ENCODE peak calls at places on chromosomes 7 and 10, in seven cellular contexts. One of them, this sample, is unnamed. For H3K9me3, the result is how much of the 10 kb centered on the place peaks cover.

GRCh38 chr10:30219977-30220751 is 128.9 kb downstream of the MTPAP start:
- DNase-seq in trophoblast cell: peak
- DNase-seq in breast epithelium: no peak
- DNase-seq in tibial nerve: no peak
- DNase-seq in body of pancreas: no peak
- DNase-seq in cardiac muscle cell: no peak
- DNase-seq in stomach: no peak
- DNase-seq in this sample: no peak

GRCh38 chr7:130149575-130150139 is 55.5 kb downstream of the TMEM209 start:
- DNase-seq in trophoblast cell: no peak
- DNase-seq in breast epithelium: no peak
- DNase-seq in cardiac muscle cell: no peak
- DNase-seq in tibial nerve: no peak
- DNase-seq in stomach: peak
- DNase-seq in body of pancreas: peak
- DNase-seq in this sample: no peak

GRCh38 chr10:26824015-26824690 is 36.6 kb downstream of the ABI1 start:
- DNase-seq in stomach: no peak
- DNase-seq in tibial nerve: no peak
- DNase-seq in trophoblast cell: no peak
- DNase-seq in body of pancreas: no peak
- DNase-seq in cardiac muscle cell: no peak
- DNase-seq in breast epithelium: no peak
- DNase-seq in this sample: no peak

GRCh38 chr7:157352506-157352905 is 15.7 kb downstream of the DNAJB6 start:
- DNase-seq in body of pancreas: no peak
- DNase-seq in breast epithelium: no peak
- DNase-seq in tibial nerve: no peak
- DNase-seq in stomach: no peak
- DNase-seq in cardiac muscle cell: no peak
- DNase-seq in trophoblast cell: no peak
- DNase-seq in this sample: no peak

GRCh38 chr7:20578257-20578771 is 37.2 kb upstream of the ABCB5 start:
- DNase-seq in stomach: no peak
- DNase-seq in tibial nerve: no peak
- DNase-seq in breast epithelium: no peak
- DNase-seq in cardiac muscle cell: peak
- DNase-seq in trophoblast cell: no peak
- DNase-seq in body of pancreas: no peak
- DNase-seq in this sample: no peak

GRCh38 chr7:45033931-45034290 is 33.9 kb downstream of the CCM2 start:
- DNase-seq in cardiac muscle cell: no peak
- DNase-seq in stomach: no peak
- DNase-seq in breast epithelium: peak
- DNase-seq in tibial nerve: no peak
- DNase-seq in trophoblast cell: no peak
- DNase-seq in body of pancreas: no peak
- DNase-seq in this sample: no peak

GRCh38 chr10:76558996-76559888 is 1078.4 kb downstream of the KCNMA1 start:
- DNase-seq in trophoblast cell: no peak
- DNase-seq in stomach: no peak
- DNase-seq in breast epithelium: no peak
- DNase-seq in cardiac muscle cell: no peak
- DNase-seq in body of pancreas: no peak
- DNase-seq in tibial nerve: no peak
- DNase-seq in this sample: no peak

GRCh38 chr7:37054631-37055300 is 330.5 kb upstream of the AOAH start:
- DNase-seq in tibial nerve: no peak
- DNase-seq in stomach: no peak
- DNase-seq in trophoblast cell: no peak
- DNase-seq in cardiac muscle cell: no peak
- DNase-seq in breast epithelium: no peak
- DNase-seq in body of pancreas: no peak
- DNase-seq in this sample: no peak

GRCh38 chr10:122490786-122491680 is 29.7 kb downstream of the HTRA1 start:
- DNase-seq in stomach: no peak
- DNase-seq in tibial nerve: no peak
- DNase-seq in body of pancreas: no peak
- DNase-seq in trophoblast cell: no peak
- DNase-seq in breast epithelium: peak
- DNase-seq in cardiac muscle cell: no peak
- DNase-seq in this sample: no peak

GRCh38 chr7:155405399-155406318 is 52.3 kb upstream of the EN2 start:
- DNase-seq in breast epithelium: no peak
- DNase-seq in tibial nerve: no peak
- DNase-seq in body of pancreas: no peak
- DNase-seq in stomach: no peak
- DNase-seq in cardiac muscle cell: peak
- DNase-seq in trophoblast cell: no peak
- DNase-seq in this sample: no peak

GRCh38 chr7:83271212-83272099 is 108.8 kb upstream of the PCLO start:
- DNase-seq in stomach: no peak
- DNase-seq in body of pancreas: no peak
- DNase-seq in cardiac muscle cell: peak
- DNase-seq in tibial nerve: no peak
- DNase-seq in trophoblast cell: no peak
- DNase-seq in breast epithelium: no peak
- DNase-seq in this sample: no peak

GRCh38 chr10:117425908-117426566 is 50.8 kb upstream of the PDZD8 start:
- DNase-seq in body of pancreas: no peak
- DNase-seq in tibial nerve: no peak
- DNase-seq in cardiac muscle cell: no peak
- DNase-seq in breast epithelium: no peak
- DNase-seq in stomach: no peak
- DNase-seq in trophoblast cell: no peak
- DNase-seq in this sample: no peak

GRCh38 chr7:79301419-79301818 is 152.0 kb downstream of the MAGI2 start:
- DNase-seq in body of pancreas: no peak
- DNase-seq in breast epithelium: no peak
- DNase-seq in stomach: no peak
- DNase-seq in trophoblast cell: no peak
- DNase-seq in tibial nerve: no peak
- DNase-seq in cardiac muscle cell: no peak
- DNase-seq in this sample: no peak

GRCh38 chr10:72690071-72690755 is 1.7 kb upstream of the MCU start:
- DNase-seq in tibial nerve: no peak
- DNase-seq in body of pancreas: no peak
- DNase-seq in trophoblast cell: no peak
- DNase-seq in breast epithelium: no peak
- DNase-seq in cardiac muscle cell: no peak
- DNase-seq in stomach: no peak
- DNase-seq in this sample: no peak

GRCh38 chr7:81029523-81029922 is 110.7 kb upstream of the SEMA3C start:
- DNase-seq in tibial nerve: no peak
- DNase-seq in body of pancreas: no peak
- DNase-seq in cardiac muscle cell: no peak
- DNase-seq in stomach: no peak
- DNase-seq in trophoblast cell: no peak
- DNase-seq in breast epithelium: no peak
- DNase-seq in this sample: no peak

GRCh38 chr10:101031128-101031795 is at the start of the genes PDZD7 and SFXN3:
- DNase-seq in body of pancreas: peak
- DNase-seq in cardiac muscle cell: peak
- DNase-seq in tibial nerve: peak
- DNase-seq in breast epithelium: peak
- DNase-seq in trophoblast cell: peak
- DNase-seq in stomach: peak
- DNase-seq in this sample: no peak

GRCh38 chr10:17850526-17850925 is 41.4 kb downstream of the MRC1 start:
- DNase-seq in body of pancreas: no peak
- DNase-seq in stomach: no peak
- DNase-seq in trophoblast cell: no peak
- DNase-seq in cardiac muscle cell: no peak
- DNase-seq in tibial nerve: no peak
- DNase-seq in breast epithelium: no peak
- DNase-seq in this sample: no peak

DNA sequence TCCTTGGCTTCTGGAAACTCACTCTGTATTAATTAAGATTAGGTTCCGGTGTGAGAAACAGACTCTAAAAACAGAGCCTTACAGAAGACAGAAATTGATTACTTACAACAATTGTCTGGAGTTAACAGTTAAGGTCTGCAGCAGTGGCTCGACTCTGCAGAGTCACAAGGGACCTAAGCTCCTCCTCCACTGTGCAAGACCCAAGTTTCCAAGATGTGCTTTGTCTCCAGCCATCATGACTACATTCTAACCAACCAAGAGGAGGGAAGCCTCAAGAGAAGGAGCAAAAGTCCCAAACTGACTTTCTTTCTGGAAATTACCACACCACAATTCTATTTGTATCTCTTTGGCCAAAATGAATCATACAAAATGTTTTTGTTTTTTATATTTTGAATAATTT is 14.1 kb upstream of the ODAD2 start:
- DNase-seq in tibial nerve: no peak
- DNase-seq in body of pancreas: no peak
- DNase-seq in cardiac muscle cell: no peak
- DNase-seq in breast epithelium: no peak
- DNase-seq in stomach: no peak
- DNase-seq in trophoblast cell: no peak
- DNase-seq in this sample: no peak
- H3K9me3 ChIP-seq in tibial nerve: under half
- H3K9me3 ChIP-seq in body of pancreas: under half
- H3K9me3 ChIP-seq in cardiac muscle cell: under half
- H3K9me3 ChIP-seq in breast epithelium: under half
- H3K9me3 ChIP-seq in stomach: under half
- H3K9me3 ChIP-seq in trophoblast cell: under half
- H3K9me3 ChIP-seq in this sample: under half

DNA sequence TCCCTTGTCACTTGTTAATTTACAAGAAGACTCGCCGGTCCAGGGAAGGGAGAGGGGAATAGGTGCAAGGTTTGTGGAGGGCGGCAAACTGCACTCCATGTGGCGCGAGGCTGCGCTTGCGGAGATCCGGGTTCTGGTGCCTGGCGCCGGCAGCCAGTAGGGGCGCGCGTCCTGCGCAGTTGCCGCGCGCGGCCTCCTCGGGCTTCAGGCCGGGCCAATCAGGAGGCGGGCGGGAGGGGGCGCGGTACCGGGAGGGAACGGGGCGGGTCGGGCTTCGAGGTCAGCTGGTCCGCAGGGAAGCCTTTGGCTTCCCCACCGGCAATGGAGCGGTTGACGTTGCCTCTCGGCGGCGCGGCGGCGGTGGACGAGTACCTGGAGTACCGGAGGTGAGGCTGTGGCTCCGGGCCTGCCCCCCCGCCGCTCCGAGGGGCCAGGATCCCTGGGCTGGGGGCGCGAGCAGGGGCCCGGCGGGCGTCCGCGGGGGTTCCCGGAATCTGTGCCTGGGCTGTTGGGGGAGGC is at the start of gene FAM221A:
- DNase-seq in body of pancreas: peak
- DNase-seq in trophoblast cell: peak
- DNase-seq in breast epithelium: peak
- DNase-seq in tibial nerve: peak
- DNase-seq in stomach: peak
- DNase-seq in cardiac muscle cell: peak
- DNase-seq in this sample: no peak
- H3K27ac ChIP-seq in body of pancreas: peak
- H3K27ac ChIP-seq in trophoblast cell: no peak
- H3K27ac ChIP-seq in breast epithelium: peak
- H3K27ac ChIP-seq in tibial nerve: peak
- H3K27ac ChIP-seq in stomach: peak
- H3K27ac ChIP-seq in cardiac muscle cell: no peak
- H3K27ac ChIP-seq in this sample: no peak

DNA sequence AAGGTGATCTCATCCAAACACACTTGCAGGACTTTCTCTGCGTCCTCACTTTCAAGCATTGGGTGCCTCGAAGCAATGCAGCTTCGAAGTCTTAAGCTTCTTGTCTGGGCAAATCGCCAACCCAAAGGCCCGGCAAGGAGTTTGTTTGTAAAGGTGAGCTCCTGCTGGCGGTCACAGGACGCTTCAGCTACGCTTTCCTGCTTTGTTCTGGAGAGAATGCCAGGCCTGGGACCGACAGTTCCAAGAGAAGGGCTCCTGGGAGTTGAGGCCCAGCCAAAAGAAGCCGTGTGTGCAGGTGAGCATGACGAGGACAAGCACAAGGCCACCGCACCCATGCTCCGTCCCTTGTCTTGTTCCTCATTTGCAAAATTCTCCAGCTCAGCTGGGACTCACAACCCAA is 106.6 kb upstream of the DOCK1 start:
- DNase-seq in tibial nerve: no peak
- DNase-seq in cardiac muscle cell: no peak
- DNase-seq in breast epithelium: no peak
- DNase-seq in trophoblast cell: no peak
- DNase-seq in body of pancreas: no peak
- DNase-seq in stomach: no peak
- DNase-seq in this sample: no peak
- H3K9me3 ChIP-seq in tibial nerve: under half
- H3K9me3 ChIP-seq in cardiac muscle cell: under half
- H3K9me3 ChIP-seq in breast epithelium: under half
- H3K9me3 ChIP-seq in trophoblast cell: under half
- H3K9me3 ChIP-seq in body of pancreas: under half
- H3K9me3 ChIP-seq in stomach: under half
- H3K9me3 ChIP-seq in this sample: under half

GRCh38 chr10:73925539-73925938 is 14.6 kb downstream of the PLAU start:
- DNase-seq in stomach: no peak
- DNase-seq in breast epithelium: no peak
- DNase-seq in cardiac muscle cell: no peak
- DNase-seq in tibial nerve: no peak
- DNase-seq in trophoblast cell: no peak
- DNase-seq in body of pancreas: no peak
- DNase-seq in this sample: no peak
- H3K27ac ChIP-seq in stomach: no peak
- H3K27ac ChIP-seq in breast epithelium: no peak
- H3K27ac ChIP-seq in cardiac muscle cell: no peak
- H3K27ac ChIP-seq in tibial nerve: no peak
- H3K27ac ChIP-seq in trophoblast cell: no peak
- H3K27ac ChIP-seq in body of pancreas: no peak
- H3K27ac ChIP-seq in this sample: no peak

DNA sequence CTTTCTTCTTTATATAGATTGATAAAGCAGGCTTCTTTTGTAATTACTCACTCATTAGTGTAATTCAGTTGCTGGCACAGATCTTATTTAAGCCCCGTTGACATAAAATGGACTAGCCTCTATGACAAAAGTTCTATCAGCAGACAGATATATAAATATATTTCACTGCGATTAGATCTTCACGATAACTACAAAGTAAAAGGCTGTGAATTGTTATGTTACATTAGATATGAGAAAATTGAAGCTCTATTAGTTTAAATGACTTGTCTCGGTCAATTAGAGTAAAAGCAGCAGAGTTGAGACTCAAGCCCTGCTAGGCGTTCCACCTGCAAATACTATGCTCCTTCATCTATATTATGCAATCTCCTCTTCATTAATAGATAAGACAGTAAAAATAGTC is 136.7 kb downstream of the DKK1 start:
- DNase-seq in trophoblast cell: no peak
- DNase-seq in tibial nerve: no peak
- DNase-seq in cardiac muscle cell: no peak
- DNase-seq in body of pancreas: no peak
- DNase-seq in stomach: no peak
- DNase-seq in breast epithelium: no peak
- DNase-seq in this sample: no peak
- H3K9me3 ChIP-seq in trophoblast cell: under half
- H3K9me3 ChIP-seq in tibial nerve: under half
- H3K9me3 ChIP-seq in cardiac muscle cell: under half
- H3K9me3 ChIP-seq in body of pancreas: under half
- H3K9me3 ChIP-seq in stomach: under half
- H3K9me3 ChIP-seq in breast epithelium: under half
- H3K9me3 ChIP-seq in this sample: under half